ENCODE peak calls at places on chromosome 20, in six cellular contexts. One of them, this sample, is unnamed.

GRCh38 chr20:24752612-24753011 is 196.5 kb upstream of the CST7 start:
- DNase-seq in brain microvascular endothelial cell: no peak
- DNase-seq in CD4-positive, alpha-beta T cell: no peak
- DNase-seq in H9: no peak
- DNase-seq in GM13977: no peak
- DNase-seq in RWPE1: no peak
- DNase-seq in this sample: no peak

GRCh38 chr20:57805784-57806183 is 96.0 kb upstream of the PMEPA1 start:
- DNase-seq in brain microvascular endothelial cell: no peak
- DNase-seq in CD4-positive, alpha-beta T cell: no peak
- DNase-seq in H9: no peak
- DNase-seq in GM13977: no peak
- DNase-seq in RWPE1: peak
- DNase-seq in this sample: no peak

GRCh38 chr20:44084439-44084838 is 102.5 kb downstream of the JPH2 start:
- DNase-seq in brain microvascular endothelial cell: no peak
- DNase-seq in CD4-positive, alpha-beta T cell: no peak
- DNase-seq in H9: no peak
- DNase-seq in GM13977: no peak
- DNase-seq in RWPE1: no peak
- DNase-seq in this sample: no peak

GRCh38 chr20:44752099-44752931 is 6.7 kb downstream of the KCNK15 start:
- DNase-seq in brain microvascular endothelial cell: no peak
- DNase-seq in CD4-positive, alpha-beta T cell: no peak
- DNase-seq in H9: no peak
- DNase-seq in GM13977: no peak
- DNase-seq in RWPE1: no peak
- DNase-seq in this sample: no peak

GRCh38 chr20:45506927-45507820 is 8.2 kb downstream of the SPINT3 start:
- DNase-seq in brain microvascular endothelial cell: no peak
- DNase-seq in CD4-positive, alpha-beta T cell: no peak
- DNase-seq in H9: no peak
- DNase-seq in GM13977: no peak
- DNase-seq in RWPE1: peak
- DNase-seq in this sample: no peak

GRCh38 chr20:23585808-23586734 is 17.8 kb upstream of the CST9L start:
- DNase-seq in brain microvascular endothelial cell: no peak
- DNase-seq in CD4-positive, alpha-beta T cell: no peak
- DNase-seq in H9: no peak
- DNase-seq in GM13977: no peak
- DNase-seq in RWPE1: no peak
- DNase-seq in this sample: no peak

GRCh38 chr20:10432079-10432478 is 1.9 kb downstream of the MKKS start:
- DNase-seq in brain microvascular endothelial cell: no peak
- DNase-seq in CD4-positive, alpha-beta T cell: no peak
- DNase-seq in H9: no peak
- DNase-seq in GM13977: no peak
- DNase-seq in RWPE1: no peak
- DNase-seq in this sample: no peak

GRCh38 chr20:17316316-17317038 is 89.6 kb downstream of the PCSK2 start:
- DNase-seq in brain microvascular endothelial cell: no peak
- DNase-seq in CD4-positive, alpha-beta T cell: no peak
- DNase-seq in H9: no peak
- DNase-seq in GM13977: no peak
- DNase-seq in RWPE1: no peak
- DNase-seq in this sample: no peak

GRCh38 chr20:48651271-48651670 is 176.5 kb downstream of the PREX1 start:
- DNase-seq in brain microvascular endothelial cell: no peak
- DNase-seq in CD4-positive, alpha-beta T cell: no peak
- DNase-seq in H9: no peak
- DNase-seq in GM13977: no peak
- DNase-seq in RWPE1: no peak
- DNase-seq in this sample: no peak

GRCh38 chr20:48648482-48649051 is 179.2 kb downstream of the PREX1 start:
- DNase-seq in brain microvascular endothelial cell: no peak
- DNase-seq in CD4-positive, alpha-beta T cell: no peak
- DNase-seq in H9: no peak
- DNase-seq in GM13977: no peak
- DNase-seq in RWPE1: peak
- DNase-seq in this sample: no peak

GRCh38 chr20:48649104-48649626 is 178.6 kb downstream of the PREX1 start:
- DNase-seq in brain microvascular endothelial cell: no peak
- DNase-seq in CD4-positive, alpha-beta T cell: no peak
- DNase-seq in H9: no peak
- DNase-seq in GM13977: no peak
- DNase-seq in RWPE1: no peak
- DNase-seq in this sample: no peak

GRCh38 chr20:48647873-48648272 is 179.9 kb downstream of the PREX1 start:
- DNase-seq in brain microvascular endothelial cell: no peak
- DNase-seq in CD4-positive, alpha-beta T cell: no peak
- DNase-seq in H9: no peak
- DNase-seq in GM13977: no peak
- DNase-seq in RWPE1: no peak
- DNase-seq in this sample: no peak

DNA sequence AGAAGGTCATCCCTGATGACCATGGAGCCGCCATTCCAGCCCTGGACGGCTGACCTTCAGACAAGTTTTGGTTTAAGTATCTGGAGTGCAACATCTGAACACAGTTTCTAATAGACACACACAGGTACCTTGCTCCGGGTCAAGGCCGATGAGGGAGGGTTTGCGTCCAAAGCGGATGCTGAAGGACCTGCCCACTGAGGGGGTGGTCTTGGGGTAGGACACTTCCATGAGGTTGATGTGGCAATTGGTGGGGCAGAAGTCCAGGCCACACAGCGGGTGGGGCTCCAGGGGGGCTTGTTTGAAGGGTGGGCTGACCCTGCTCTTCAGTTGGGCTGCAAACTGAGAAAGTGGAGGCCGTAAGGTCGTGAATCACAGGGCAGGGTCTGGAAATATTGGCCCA is 177.9 kb downstream of the PREX1 start:
- DNase-seq in brain microvascular endothelial cell: no peak
- DNase-seq in CD4-positive, alpha-beta T cell: no peak
- DNase-seq in H9: no peak
- DNase-seq in GM13977: no peak
- DNase-seq in RWPE1: no peak
- DNase-seq in this sample: no peak
- TF ChIP-seq CTCF in brain microvascular endothelial cell: no peak
- TF ChIP-seq CTCF in CD4-positive, alpha-beta T cell: no peak
- TF ChIP-seq CTCF in H9: no peak
- TF ChIP-seq CTCF in GM13977: no peak
- TF ChIP-seq CTCF in RWPE1: no peak
- TF ChIP-seq CTCF in this sample: no peak

GRCh38 chr20:56181593-56181992 is 66.9 kb upstream of the MC3R start:
- DNase-seq in brain microvascular endothelial cell: no peak
- DNase-seq in CD4-positive, alpha-beta T cell: no peak
- DNase-seq in H9: no peak
- DNase-seq in GM13977: no peak
- DNase-seq in RWPE1: no peak
- DNase-seq in this sample: no peak
- TF ChIP-seq CTCF in brain microvascular endothelial cell: no peak
- TF ChIP-seq CTCF in CD4-positive, alpha-beta T cell: no peak
- TF ChIP-seq CTCF in H9: no peak
- TF ChIP-seq CTCF in GM13977: no peak
- TF ChIP-seq CTCF in RWPE1: peak
- TF ChIP-seq CTCF in this sample: no peak

DNA sequence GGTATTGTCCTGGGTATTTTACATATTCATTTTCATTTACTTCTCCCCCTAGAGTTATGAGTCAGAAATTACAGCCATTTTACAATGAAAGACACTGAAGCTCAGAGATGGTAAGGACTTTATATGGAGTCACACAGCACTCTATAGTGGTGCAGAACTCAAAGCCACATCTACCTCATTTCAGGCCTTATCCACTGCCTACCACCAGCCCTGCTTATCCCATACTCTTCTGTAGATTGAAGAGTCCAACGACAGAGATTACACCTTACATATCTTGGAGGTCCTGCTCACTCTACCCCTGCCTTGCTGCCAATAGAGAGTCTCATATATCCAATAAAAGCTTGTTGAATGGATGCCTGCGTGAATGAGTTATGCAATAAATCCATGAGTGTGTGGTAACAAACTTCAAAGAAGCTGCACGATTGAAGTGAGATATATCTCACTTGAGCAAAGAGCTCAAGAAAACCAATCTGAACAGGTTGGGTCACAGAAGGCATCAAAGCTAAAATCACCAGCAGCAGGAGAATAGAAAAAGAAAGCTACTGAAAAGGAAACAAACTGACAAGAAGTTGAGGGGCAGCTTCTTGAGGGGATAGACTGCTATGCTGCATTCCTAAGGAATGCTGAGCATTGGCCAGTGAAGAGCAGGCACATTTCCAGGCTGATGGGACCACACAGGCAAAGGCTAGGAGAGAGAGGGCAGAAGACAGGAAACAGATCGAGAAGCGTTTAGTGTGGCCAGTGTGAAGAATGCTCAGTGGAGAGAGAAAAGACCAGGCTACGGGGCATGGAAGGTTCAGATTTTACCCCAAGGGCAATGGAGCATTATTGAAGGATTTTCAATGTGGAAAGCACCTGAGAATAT is 585.6 kb downstream of the DHX35 start:
- DNase-seq in brain microvascular endothelial cell: no peak
- DNase-seq in CD4-positive, alpha-beta T cell: no peak
- DNase-seq in H9: no peak
- DNase-seq in GM13977: no peak
- DNase-seq in RWPE1: no peak
- DNase-seq in this sample: no peak
- TF ChIP-seq CTCF in brain microvascular endothelial cell: no peak
- TF ChIP-seq CTCF in CD4-positive, alpha-beta T cell: no peak
- TF ChIP-seq CTCF in H9: peak
- TF ChIP-seq CTCF in GM13977: no peak
- TF ChIP-seq CTCF in RWPE1: no peak
- TF ChIP-seq CTCF in this sample: no peak

GRCh38 chr20:8393356-8393755 is 261.3 kb downstream of the PLCB1 start:
- DNase-seq in brain microvascular endothelial cell: no peak
- DNase-seq in CD4-positive, alpha-beta T cell: no peak
- DNase-seq in H9: no peak
- DNase-seq in GM13977: no peak
- DNase-seq in RWPE1: no peak
- DNase-seq in this sample: no peak

GRCh38 chr20:8389381-8390368 is 257.6 kb downstream of the PLCB1 start:
- DNase-seq in brain microvascular endothelial cell: no peak
- DNase-seq in CD4-positive, alpha-beta T cell: no peak
- DNase-seq in H9: no peak
- DNase-seq in GM13977: peak
- DNase-seq in RWPE1: peak
- DNase-seq in this sample: no peak

GRCh38 chr20:8388146-8388545 is 256.1 kb downstream of the PLCB1 start:
- DNase-seq in brain microvascular endothelial cell: no peak
- DNase-seq in CD4-positive, alpha-beta T cell: no peak
- DNase-seq in H9: no peak
- DNase-seq in GM13977: no peak
- DNase-seq in RWPE1: no peak
- DNase-seq in this sample: no peak

GRCh38 chr20:8388707-8389106 is 256.6 kb downstream of the PLCB1 start:
- DNase-seq in brain microvascular endothelial cell: peak
- DNase-seq in CD4-positive, alpha-beta T cell: no peak
- DNase-seq in H9: no peak
- DNase-seq in GM13977: no peak
- DNase-seq in RWPE1: no peak
- DNase-seq in this sample: no peak

DNA sequence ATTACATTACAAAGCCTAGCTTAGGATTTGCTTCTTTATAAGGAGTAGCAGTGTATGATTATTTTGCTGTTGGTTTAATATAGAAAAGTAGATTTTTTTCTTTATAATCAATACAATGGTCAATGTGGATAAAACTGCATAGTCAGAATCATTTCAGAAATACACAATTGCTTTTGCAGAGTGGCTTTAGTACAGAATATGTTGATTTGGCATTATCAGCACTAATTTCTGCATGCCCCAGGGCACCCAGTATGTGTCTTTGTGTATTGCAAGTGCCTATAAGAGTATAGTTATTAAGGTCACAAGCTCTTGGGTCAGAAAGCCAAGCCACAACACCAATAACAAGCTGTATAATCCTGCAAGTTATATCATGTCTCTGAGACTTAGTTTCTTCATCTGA is 258.4 kb downstream of the PLCB1 start:
- DNase-seq in brain microvascular endothelial cell: no peak
- DNase-seq in CD4-positive, alpha-beta T cell: no peak
- DNase-seq in H9: no peak
- DNase-seq in GM13977: no peak
- DNase-seq in RWPE1: no peak
- DNase-seq in this sample: no peak
- TF ChIP-seq CTCF in brain microvascular endothelial cell: no peak
- TF ChIP-seq CTCF in CD4-positive, alpha-beta T cell: no peak
- TF ChIP-seq CTCF in H9: no peak
- TF ChIP-seq CTCF in GM13977: no peak
- TF ChIP-seq CTCF in RWPE1: no peak
- TF ChIP-seq CTCF in this sample: no peak

DNA sequence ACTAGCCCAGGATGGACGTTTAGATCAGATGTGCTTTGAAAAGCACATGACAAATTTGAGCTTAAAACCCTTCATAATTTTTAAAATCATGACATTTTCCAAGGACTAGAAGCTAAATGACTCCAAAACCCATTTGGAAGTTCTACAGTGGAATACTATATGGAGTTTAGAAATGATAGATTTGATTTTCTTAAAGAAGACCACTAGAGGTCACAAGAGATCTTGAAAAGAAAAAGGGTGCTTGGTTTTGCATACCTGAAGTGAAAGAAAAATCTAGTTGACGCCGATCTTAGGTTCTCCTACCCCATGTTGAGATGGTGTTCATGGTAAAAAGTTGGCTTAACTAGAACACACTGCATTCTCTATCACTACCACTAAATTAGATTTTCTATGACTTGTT is 31.5 kb downstream of the CFAP61 start:
- DNase-seq in brain microvascular endothelial cell: no peak
- DNase-seq in CD4-positive, alpha-beta T cell: no peak
- DNase-seq in H9: no peak
- DNase-seq in GM13977: peak
- DNase-seq in RWPE1: peak
- DNase-seq in this sample: no peak
- TF ChIP-seq CTCF in brain microvascular endothelial cell: peak
- TF ChIP-seq CTCF in CD4-positive, alpha-beta T cell: peak
- TF ChIP-seq CTCF in H9: peak
- TF ChIP-seq CTCF in GM13977: peak
- TF ChIP-seq CTCF in RWPE1: peak
- TF ChIP-seq CTCF in this sample: no peak